ENCODE peak calls at places on chromosomes 4 and X, in five cellular contexts. R, A, O, J and V are unnamed samples.

GRCh38 chr4:92172203-92172602 is 131.6 kb upstream of the GRID2 start:
- DNase-seq in R (peak), A (no peak), O (no peak), J (no peak), V (no peak)

GRCh38 chr4:149781150-149781549 is 34.5 kb downstream of the IQCM start:
- DNase-seq in R (peak), A (no peak), O (peak), J (no peak), V (peak)

GRCh38 chr4:27666943-27667342 is 806.3 kb downstream of the STIM2 start:
- DNase-seq in R (peak), A (no peak), O (peak), J (no peak), V (no peak)

GRCh38 chr4:88697588-88698329 is at the start of gene NAP1L5:
- DNase-seq in R (no peak), A (peak), O (peak), J (peak), V (peak)

GRCh38 chrX:139828037-139828436 is 104.8 kb downstream of the ATP11C start:
- DNase-seq in R (no peak), A (no peak), O (no peak), J (no peak), V (no peak)

GRCh38 chr4:23717528-23718248 is 172.2 kb downstream of the PPARGC1A start:
- DNase-seq in R (peak), A (peak), O (no peak), J (no peak), V (peak)

GRCh38 chrX:5681159-5681558 is 547.5 kb downstream of the NLGN4X start:
- DNase-seq in R (peak), A (no peak), O (no peak), J (no peak), V (no peak)

GRCh38 chrX:110125435-110125834 is 122.5 kb downstream of the TMEM164 start:
- DNase-seq in R (peak), A (no peak), O (no peak), J (no peak), V (no peak)

GRCh38 chr4:48290146-48290772 is 20.6 kb upstream of the TEC start:
- DNase-seq in R (peak), A (peak), O (peak), J (no peak), V (peak)

GRCh38 chr4:150173420-150173819 is 95.2 kb downstream of the DCLK2 start:
- DNase-seq in R (no peak), A (no peak), O (no peak), J (no peak), V (no peak)

GRCh38 chrX:1392376-1393130 is 640 bp upstream of the SLC25A6 start:
- DNase-seq in R (peak), A (peak), O (no peak), J (peak), V (peak)

GRCh38 chr4:149708513-149709175 is 107.0 kb downstream of the IQCM start:
- DNase-seq in R (peak), A (no peak), O (peak), J (no peak), V (no peak)

GRCh38 chr4:4735136-4735754 is 124.2 kb upstream of the MSX1 start:
- DNase-seq in R (no peak), A (no peak), O (no peak), J (no peak), V (no peak)

GRCh38 chr4:174663254-174663653 is 141.0 kb upstream of the HPGD start:
- DNase-seq in R (peak), A (no peak), O (no peak), J (no peak), V (no peak)

GRCh38 chr4:109703664-109704351 is 563 bp upstream of the CASP6 start:
- DNase-seq in R (peak), A (no peak), O (no peak), J (no peak), V (peak)

GRCh38 chr4:79874197-79874596 is 198.8 kb downstream of the ANTXR2 start:
- DNase-seq in R (no peak), A (no peak), O (no peak), J (no peak), V (no peak)

GRCh38 chr4:56743550-56743949 is 62.5 kb upstream of the HOPX start:
- DNase-seq in R (peak), A (peak), O (no peak), J (no peak), V (no peak)

GRCh38 chrX:96764864-96765263 is 80.2 kb downstream of the DIAPH2 start:
- DNase-seq in R (no peak), A (no peak), O (no peak), J (no peak), V (no peak)

GRCh38 chr4:62531250-62531649 is 1331.1 kb downstream of the ADGRL3 start:
- DNase-seq in R (no peak), A (no peak), O (no peak), J (no peak), V (no peak)

DNA sequence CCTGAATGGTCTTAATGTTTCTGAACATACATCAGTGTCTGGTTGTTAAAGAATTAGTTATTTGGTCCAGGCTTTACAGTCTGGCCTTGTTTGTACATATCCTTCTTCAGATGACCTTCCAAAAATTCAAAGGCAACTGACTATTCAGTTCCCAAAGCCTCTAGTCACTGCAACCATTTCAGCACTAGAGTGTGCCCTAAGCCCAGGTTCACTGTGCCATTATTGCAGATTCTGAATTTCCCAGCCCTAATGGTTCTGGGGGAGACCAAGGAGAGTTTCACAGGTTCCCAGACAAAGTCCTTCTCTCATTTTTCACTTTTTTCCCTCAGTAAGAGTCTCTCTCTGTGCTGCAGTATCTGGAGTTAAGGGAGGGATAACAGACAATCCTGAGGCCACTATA is 235.8 kb downstream of the TRAM1L1 start:
- DNase-seq in R (no peak), A (no peak), O (no peak), J (no peak), V (no peak)
- TF ChIP-seq CTCF in R (peak), A (no peak), O (peak), J (no peak), V (peak)

GRCh38 chr4:6889736-6890324 is 19.8 kb upstream of the TBC1D14 start:
- DNase-seq in R (no peak), A (no peak), O (no peak), J (no peak), V (no peak)

GRCh38 chr4:6886886-6887285 is 22.7 kb upstream of the TBC1D14 start:
- DNase-seq in R (no peak), A (peak), O (no peak), J (no peak), V (no peak)

GRCh38 chr4:6889101-6889735 is 20.4 kb upstream of the TBC1D14 start:
- DNase-seq in R (no peak), A (no peak), O (no peak), J (no peak), V (no peak)

GRCh38 chr4:6887591-6888371 is 21.8 kb upstream of the TBC1D14 start:
- DNase-seq in R (no peak), A (peak), O (no peak), J (no peak), V (peak)

DNA sequence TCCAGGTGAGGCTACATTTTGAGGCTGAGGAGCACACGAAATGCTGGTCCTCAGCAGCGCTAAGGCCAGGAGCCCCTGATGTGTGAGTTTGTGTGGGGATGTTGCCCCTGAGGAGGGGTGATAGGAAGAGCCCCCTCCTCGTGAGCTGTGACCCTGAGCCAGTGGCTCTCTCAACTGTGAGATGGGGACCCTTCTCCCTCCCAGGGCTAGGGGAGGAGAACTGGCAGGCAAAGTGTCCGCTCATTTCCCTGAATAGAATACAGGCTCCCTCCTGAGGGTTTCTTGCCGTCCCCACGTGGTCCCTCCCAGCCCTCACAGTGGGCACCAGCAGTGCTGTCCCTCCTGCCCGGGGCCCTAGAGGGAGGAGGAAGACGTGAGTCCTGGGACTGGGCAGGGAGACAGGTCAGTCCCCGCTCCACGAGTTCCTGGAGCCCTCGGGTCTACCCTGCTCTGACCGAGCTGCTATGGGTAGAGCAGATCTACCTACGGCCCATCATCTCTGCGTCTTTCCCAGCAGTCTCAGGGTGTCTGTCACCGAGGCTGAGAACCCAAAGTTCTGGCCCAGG is 21.0 kb upstream of the TBC1D14 start:
- DNase-seq in R (no peak), A (no peak), O (no peak), J (no peak), V (no peak)
- H3K27ac ChIP-seq in R (no peak), A (no peak), O (no peak), J (no peak), V (no peak)

GRCh38 chrX:40158036-40158706 is 60.4 kb upstream of the BCOR start:
- DNase-seq in R (peak), A (no peak), O (no peak), J (no peak), V (no peak)
- TF ChIP-seq CTCF in R (peak), A (peak), O (no peak), J (peak), V (no peak)

DNA sequence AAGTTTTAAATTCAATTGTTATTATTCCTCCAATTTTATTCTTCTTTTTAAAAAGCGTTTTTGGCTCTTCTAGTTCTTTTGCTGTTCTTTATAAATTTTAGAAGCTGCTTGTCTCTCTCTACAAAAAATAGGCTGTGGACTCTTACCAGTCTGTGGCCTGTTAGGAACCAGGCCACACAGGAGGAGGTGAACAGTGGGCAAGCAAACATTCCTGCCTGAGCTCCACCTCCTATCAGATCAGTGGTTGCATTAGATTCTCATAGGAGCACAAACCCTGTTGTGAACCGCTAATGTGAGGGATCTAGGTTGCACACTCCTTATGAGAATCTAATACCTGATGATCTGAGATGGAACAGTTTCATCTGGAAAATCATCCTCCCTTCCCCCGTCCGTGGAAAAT is 23.1 kb downstream of the JADE3 start:
- DNase-seq in R (no peak), A (no peak), O (no peak), J (no peak), V (no peak)
- H3K27ac ChIP-seq in R (no peak), A (no peak), O (no peak), J (no peak), V (no peak)

DNA sequence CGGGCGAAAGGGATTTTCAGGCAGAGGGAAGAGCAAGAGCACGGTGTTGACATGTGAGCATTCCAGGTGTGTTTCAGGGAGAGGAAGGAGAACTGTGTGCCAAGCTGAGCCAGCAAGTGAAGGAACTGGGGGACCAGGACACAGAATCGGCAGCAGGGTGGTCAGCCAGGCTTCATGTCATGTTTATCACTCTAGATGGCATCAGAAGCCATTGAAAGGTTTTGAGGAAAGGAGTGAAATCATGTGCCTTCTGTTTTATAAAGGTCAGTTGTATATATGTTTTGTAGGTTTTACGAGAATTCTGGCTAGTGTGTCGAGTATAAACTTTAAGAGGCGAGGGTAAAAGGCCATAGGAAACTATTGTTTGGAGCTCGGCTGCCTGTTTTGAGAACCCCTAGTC is 682.3 kb downstream of the TRIML1 start:
- DNase-seq in R (no peak), A (no peak), O (no peak), J (no peak), V (no peak)
- TF ChIP-seq CTCF in R (no peak), A (no peak), O (no peak), J (no peak), V (no peak)

GRCh38 chr4:95445251-95445650 is 103.5 kb downstream of the UNC5C start:
- DNase-seq in R (no peak), A (no peak), O (no peak), J (no peak), V (no peak)
- H3K27ac ChIP-seq in R (no peak), A (no peak), O (no peak), J (no peak), V (no peak)

DNA sequence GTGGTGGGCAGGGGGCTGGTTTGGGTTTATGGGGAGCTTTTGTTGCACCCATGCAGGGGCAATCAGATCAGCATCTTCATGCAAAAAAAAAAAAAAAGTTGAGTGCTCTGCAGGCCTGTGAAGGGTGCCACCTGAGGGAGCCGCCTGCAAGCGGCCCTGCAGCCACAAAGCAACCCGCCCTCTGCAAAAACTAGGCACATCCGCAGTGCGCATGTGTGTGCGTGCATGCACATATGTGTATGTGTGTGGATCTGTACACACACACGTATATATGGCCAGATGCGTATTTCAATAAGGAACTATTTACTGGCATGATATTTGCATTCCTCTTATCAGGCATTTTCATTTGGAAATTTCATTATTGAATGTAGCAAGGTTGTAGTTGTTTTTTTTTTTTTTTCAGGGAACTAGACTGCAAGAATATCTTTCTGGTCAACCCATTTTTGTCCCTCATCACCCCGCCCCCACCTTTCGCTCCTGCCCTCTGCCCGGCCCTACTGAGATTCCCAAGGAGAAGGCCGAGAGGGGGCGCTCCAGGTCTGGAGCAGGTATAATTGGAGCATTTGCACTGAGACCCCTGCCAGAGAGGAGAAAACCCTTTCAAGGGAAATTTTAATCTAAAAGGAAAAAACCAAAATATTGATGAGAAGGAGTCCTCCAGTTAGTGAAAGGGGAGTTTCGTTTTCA is 18.1 kb downstream of the CCNQ start:
- DNase-seq in R (no peak), A (no peak), O (no peak), J (no peak), V (no peak)
- TF ChIP-seq CTCF in R (peak), A (no peak), O (peak), J (no peak), V (peak)

DNA sequence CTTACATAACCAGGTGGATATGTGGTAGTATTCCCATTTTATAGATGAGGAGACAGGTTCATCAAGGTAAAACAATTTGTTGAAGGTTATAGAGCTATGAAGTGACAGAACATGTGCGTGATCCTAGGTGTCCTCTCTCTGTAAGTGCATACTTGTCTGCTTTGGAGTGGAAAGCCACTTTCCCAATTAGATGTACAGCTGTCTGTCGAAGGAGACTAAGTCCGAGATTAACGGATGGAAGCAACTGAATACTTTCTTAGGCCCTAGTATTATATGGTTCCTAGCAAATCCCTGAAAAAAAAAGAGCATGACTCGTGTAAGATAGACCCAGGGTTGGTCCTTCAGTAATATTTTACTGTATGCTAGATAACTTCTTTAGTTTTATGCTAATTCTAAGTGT is 19.7 kb downstream of the TMEM131L start:
- DNase-seq in R (no peak), A (no peak), O (no peak), J (no peak), V (no peak)
- H3K27ac ChIP-seq in R (peak), A (peak), O (peak), J (no peak), V (peak)

GRCh38 chr4:129014566-129015509 is 78.5 kb downstream of the SCLT1 start:
- DNase-seq in R (no peak), A (no peak), O (no peak), J (peak), V (no peak)
- TF ChIP-seq CTCF in R (no peak), A (no peak), O (no peak), J (no peak), V (no peak)

GRCh38 chrX:150201391-150201790 is 161.7 kb upstream of the MAMLD1 start:
- DNase-seq in R (no peak), A (no peak), O (no peak), J (no peak), V (no peak)
- H3K27ac ChIP-seq in R (peak), A (no peak), O (no peak), J (no peak), V (no peak)